ENCODE peak calls at places on chromosome 22, in four cellular contexts. O, G, J and A are unnamed samples.

GRCh38 chr22:41998361-41999261 is at the start of gene WBP2NL:
- DNase-seq in O (peak), J (peak), G (no peak), A (no peak)

GRCh38 chr22:37065961-37066360 is 14.4 kb downstream of the KCTD17 start:
- DNase-seq in G (no peak), O (no peak), J (no peak), A (no peak)

GRCh38 chr22:40076702-40077645 is 82.2 kb downstream of the FAM83F start:
- DNase-seq in G (no peak), J (peak), O (no peak), A (no peak)

GRCh38 chr22:30027169-30027568 is 53.1 kb upstream of the HORMAD2 start:
- DNase-seq in G (no peak), O (no peak), J (no peak), A (no peak)

GRCh38 chr22:47201186-47201995 is 438.9 kb downstream of the TBC1D22A start:
- DNase-seq in J (no peak), O (no peak), G (no peak), A (no peak)

GRCh38 chr22:41596776-41597634 is 7.4 kb upstream of the PMM1 start:
- DNase-seq in G (peak), J (peak), O (no peak), A (peak)

GRCh38 chr22:30927806-30928205 is 40.8 kb downstream of the MORC2 start:
- DNase-seq in O (no peak), J (no peak), G (no peak), A (no peak)

GRCh38 chr22:20520093-20520511 is 12.7 kb downstream of the MED15 start:
- DNase-seq in J (peak), G (no peak), O (no peak), A (no peak)

GRCh38 chr22:44489817-44490216 is 8.2 kb downstream of the RTL6 start:
- DNase-seq in O (no peak), G (no peak), J (no peak), A (no peak)

GRCh38 chr22:43228330-43228729 is 41.4 kb upstream of the TTLL12 start:
- DNase-seq in J (peak), O (no peak), G (no peak), A (peak)

GRCh38 chr22:50186181-50186731 is 543 bp downstream of the TRABD start:
- DNase-seq in G (no peak), O (no peak), J (peak), A (no peak)

GRCh38 chr22:19043111-19044085 is 78.8 kb downstream of the DGCR2 start:
- DNase-seq in G (no peak), J (no peak), O (no peak), A (no peak)

GRCh38 chr22:37254867-37255233 is 10.8 kb upstream of the RAC2 start:
- DNase-seq in G (no peak), J (no peak), O (no peak), A (no peak)

GRCh38 chr22:22576244-22576988 is 17.4 kb upstream of the PRAME start:
- DNase-seq in G (peak), J (peak), O (no peak), A (peak)

GRCh38 chr22:23889620-23890019 is 4.6 kb upstream of the MIF start:
- DNase-seq in G (no peak), J (no peak), O (no peak), A (no peak)

GRCh38 chr22:47540011-47540410 is 777.6 kb downstream of the TBC1D22A start:
- DNase-seq in O (no peak), J (no peak), G (no peak), A (no peak)

GRCh38 chr22:38069372-38070249 is 12.4 kb downstream of the PICK1 start:
- DNase-seq in O (no peak), G (no peak), J (peak), A (peak)

GRCh38 chr22:36160499-36160942 is at the start of gene APOL3:
- DNase-seq in O (peak), J (no peak), G (no peak), A (no peak)

GRCh38 chr22:17105143-17106129 is 15.7 kb downstream of the TMEM121B start:
- DNase-seq in G (no peak), J (no peak), O (no peak), A (no peak)
- TF ChIP-seq NR2C2 in G (no peak), J (no peak), O (no peak), A (no peak)

DNA sequence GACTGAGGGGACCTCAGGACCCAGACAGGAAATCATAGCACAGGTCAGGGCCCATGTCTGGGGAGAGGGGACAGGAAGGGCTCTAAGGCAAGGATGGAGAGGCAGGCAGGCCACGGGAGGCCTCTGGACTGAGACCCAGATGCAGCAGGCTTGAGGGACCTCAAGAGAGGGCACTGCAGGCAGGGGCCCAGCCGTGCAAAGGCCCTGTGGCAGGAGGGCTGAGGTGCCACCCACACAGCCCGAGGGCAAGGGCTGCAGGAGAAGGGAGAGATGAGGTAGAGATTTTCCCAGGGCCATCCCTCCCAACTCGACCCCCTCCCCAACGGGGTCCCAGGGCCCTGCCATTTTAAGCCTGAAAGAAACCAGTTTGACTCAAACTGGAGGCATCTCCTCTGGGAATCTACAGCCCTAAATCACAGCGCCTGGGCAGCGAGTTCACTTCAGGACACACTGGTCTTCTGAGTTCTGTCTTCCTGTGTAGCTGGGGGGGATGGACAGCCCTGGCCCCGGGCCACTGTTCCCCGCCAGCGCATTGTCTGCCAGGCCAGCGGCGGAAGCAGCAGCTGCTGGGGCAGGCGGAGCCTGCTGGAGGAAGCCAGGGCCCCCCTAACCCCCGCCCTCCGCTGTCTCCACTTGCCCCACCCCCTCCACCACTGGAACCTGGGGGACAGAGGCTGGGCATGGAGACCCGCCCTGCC is 20.3 kb upstream of the WNT7B start:
- DNase-seq in O (no peak), G (no peak), J (peak), A (no peak)
- TF ChIP-seq NR2C2 in O (no peak), G (no peak), J (no peak), A (no peak)

GRCh38 chr22:25085156-25085555 is 114.5 kb upstream of the CRYBB3 start:
- DNase-seq in J (no peak), G (no peak), O (no peak), A (no peak)

GRCh38 chr22:25082096-25082495 is 117.6 kb upstream of the CRYBB3 start:
- DNase-seq in J (no peak), G (no peak), O (no peak), A (no peak)

GRCh38 chr22:25084405-25085107 is 115.1 kb upstream of the CRYBB3 start:
- DNase-seq in G (no peak), O (no peak), J (no peak), A (no peak)

GRCh38 chr22:25081409-25081824 is 118.2 kb upstream of the CRYBB3 start:
- DNase-seq in J (peak), G (peak), O (no peak), A (peak)

DNA sequence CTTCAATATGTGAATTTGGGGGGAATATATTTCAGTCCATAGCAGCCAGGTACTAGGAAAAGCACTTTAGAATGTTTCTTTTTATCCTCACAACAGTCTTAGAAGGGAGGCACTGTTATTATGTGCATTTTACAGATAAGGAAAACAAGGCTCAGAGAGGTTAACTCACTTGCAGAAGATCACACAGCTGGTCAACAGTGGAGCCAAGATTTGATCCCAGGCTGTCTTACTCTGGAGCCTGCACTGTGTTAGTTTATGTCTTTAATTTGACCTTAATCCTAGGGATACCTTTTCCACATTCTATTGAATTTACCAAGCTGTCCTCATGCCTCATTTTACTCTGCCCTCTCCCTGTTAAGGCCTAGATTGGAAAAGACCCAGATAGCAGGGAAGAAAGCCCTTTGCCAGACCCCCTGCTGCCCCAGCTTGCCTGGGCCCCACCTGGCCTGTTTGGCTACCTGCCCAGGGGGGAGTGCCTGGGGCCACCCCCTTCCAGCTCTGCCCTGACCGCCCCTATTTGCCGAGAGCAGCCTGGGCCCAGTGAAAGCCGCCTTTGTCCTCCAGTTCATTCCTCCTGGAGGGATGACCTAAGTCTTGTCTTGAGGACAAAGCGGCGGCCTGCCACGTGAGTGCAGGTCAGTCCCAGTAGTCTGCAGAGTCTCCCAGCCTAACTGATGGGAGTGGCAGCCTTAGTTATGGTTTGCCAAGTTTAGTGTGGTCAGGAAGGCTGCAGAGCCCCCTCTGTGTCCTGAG is 116.1 kb upstream of the CRYBB3 start:
- DNase-seq in J (no peak), G (peak), O (no peak), A (no peak)
- TF ChIP-seq NR2C2 in J (no peak), G (no peak), O (no peak), A (no peak)

GRCh38 chr22:27650572-27650971 is 151.0 kb downstream of the MN1 start:
- DNase-seq in G (no peak), O (no peak), J (peak), A (no peak)
- TF ChIP-seq NR2C2 in G (no peak), O (no peak), J (no peak), A (no peak)

GRCh38 chr22:33597274-33597985 is 322.8 kb downstream of the LARGE1 start:
- DNase-seq in O (no peak), G (no peak), J (no peak), A (no peak)
- TF ChIP-seq NR2C2 in O (no peak), G (no peak), J (no peak), A (no peak)

GRCh38 chr22:28978158-28978557 is 83.5 kb downstream of the C22orf31 start:
- DNase-seq in O (no peak), J (no peak), G (no peak), A (no peak)

GRCh38 chr22:28978863-28979799 is 82.5 kb downstream of the C22orf31 start:
- DNase-seq in G (no peak), J (no peak), O (no peak), A (no peak)

GRCh38 chr22:28976588-28976987 is 85.0 kb downstream of the C22orf31 start:
- DNase-seq in O (no peak), G (no peak), J (no peak), A (no peak)

GRCh38 chr22:28977050-28977449 is 84.6 kb downstream of the C22orf31 start:
- DNase-seq in J (no peak), G (no peak), O (no peak), A (no peak)

GRCh38 chr22:28977481-28977971 is 84.1 kb downstream of the C22orf31 start:
- DNase-seq in J (no peak), G (peak), O (no peak), A (no peak)
- TF ChIP-seq NR2C2 in J (no peak), G (no peak), O (no peak), A (no peak)

GRCh38 chr22:45645526-45646414 is 25.9 kb upstream of the ATXN10 start:
- DNase-seq in J (peak), G (no peak), O (no peak), A (peak)
- TF ChIP-seq NR2C2 in J (no peak), G (no peak), O (no peak), A (no peak)